ENCODE peak calls at places on chromosomes 12 and 14, in four cellular contexts. V, X, H and C are unnamed samples. For H3K36me3 and H3K4me1, the result is how much of the 10 kb centered on the place peaks cover.

GRCh38 chr14:86781111-86781510 is 1211.9 kb downstream of the GALC start:
- DNase-seq in V (no peak), X (no peak), H (no peak), C (no peak)

GRCh38 chr12:26402648-26403047 is 207.3 kb downstream of the SSPN start:
- DNase-seq in V (peak), X (peak), H (no peak), C (peak)

GRCh38 chr12:38771871-38772270 is 133.5 kb downstream of the CPNE8 start:
- DNase-seq in V (no peak), X (no peak), H (no peak), C (no peak)

GRCh38 chr12:56205445-56205844 is 16.2 kb upstream of the SMARCC2 start:
- DNase-seq in V (no peak), X (no peak), H (no peak), C (no peak)

GRCh38 chr12:15987696-15988095 is 76.6 kb downstream of the DERA start:
- DNase-seq in V (no peak), X (peak), H (no peak), C (no peak)

GRCh38 chr14:93984987-93985410 is 8.6 kb upstream of the ASB2 start:
- DNase-seq in V (no peak), X (peak), H (no peak), C (no peak)

GRCh38 chr12:104695453-104696148 is 238.9 kb downstream of the CHST11 start:
- DNase-seq in V (no peak), X (no peak), H (peak), C (no peak)

GRCh38 chr14:51086044-51086443 is 8.9 kb downstream of the TRIM9 start:
- DNase-seq in V (no peak), X (no peak), H (no peak), C (no peak)

GRCh38 chr12:117686911-117687377 is 281.8 kb downstream of the KSR2 start:
- DNase-seq in V (peak), X (peak), H (no peak), C (no peak)

DNA sequence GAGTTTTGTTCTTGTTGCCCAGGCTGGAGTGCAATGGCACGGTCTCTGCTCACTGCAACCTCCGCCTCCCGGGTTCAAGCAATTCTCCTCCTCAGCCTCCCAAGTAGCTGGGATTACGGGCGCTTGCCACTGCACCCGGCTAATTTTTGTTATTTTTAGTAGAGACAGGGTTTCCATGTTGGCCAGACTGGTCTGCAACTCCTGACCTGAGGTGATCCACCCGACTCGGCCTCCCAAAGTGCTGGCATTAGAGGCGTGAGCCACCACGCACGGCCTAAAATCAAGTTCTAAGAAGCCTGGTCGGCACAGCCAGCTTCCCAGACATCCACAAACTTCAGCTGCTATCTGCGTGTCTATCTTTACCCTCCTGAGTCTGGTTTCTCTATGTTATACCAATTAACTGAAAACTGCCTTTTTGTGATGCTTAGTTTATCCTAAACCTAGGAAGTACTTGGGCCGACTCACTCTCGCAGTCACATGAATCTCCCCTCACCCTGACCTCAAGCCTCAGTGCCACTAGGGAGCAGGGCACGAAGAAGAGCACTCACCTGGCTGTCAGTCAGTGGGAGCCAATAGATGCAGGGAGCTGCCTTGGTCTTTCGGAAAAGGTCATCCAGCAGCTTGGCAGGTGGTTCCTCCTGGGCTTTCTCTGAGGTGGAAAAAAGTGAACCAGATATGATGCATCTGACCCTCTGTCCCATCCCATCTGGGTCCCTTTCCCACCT is 3.4 kb upstream of the CDH24 start:
- DNase-seq in V (no peak), X (no peak), H (no peak), C (no peak)
- H3K36me3 ChIP-seq in V (under half), X (under half), H (half or more), C (under half)

GRCh38 chr12:92438641-92439396 is 264.0 kb upstream of the PLEKHG7 start:
- DNase-seq in V (no peak), X (no peak), H (no peak), C (no peak)
- H3K4me1 ChIP-seq in V (under half), X (under half), H (under half), C (under half)

GRCh38 chr12:25082628-25083027 is 112.3 kb downstream of the DNAI7 start:
- DNase-seq in V (no peak), X (no peak), H (no peak), C (no peak)

GRCh38 chr12:25089738-25090137 is 105.2 kb downstream of the DNAI7 start:
- DNase-seq in V (no peak), X (peak), H (no peak), C (no peak)

GRCh38 chr12:25084816-25085215 is 110.1 kb downstream of the DNAI7 start:
- DNase-seq in V (no peak), X (no peak), H (no peak), C (no peak)

GRCh38 chr12:25083211-25083610 is 111.7 kb downstream of the DNAI7 start:
- DNase-seq in V (no peak), X (no peak), H (no peak), C (no peak)

GRCh38 chr12:25087596-25087995 is 107.4 kb downstream of the DNAI7 start:
- DNase-seq in V (no peak), X (no peak), H (no peak), C (no peak)
- H3K36me3 ChIP-seq in V (under half), X (under half), H (under half), C (under half)

GRCh38 chr12:13200841-13201240 is 4.3 kb downstream of the EMP1 start:
- DNase-seq in V (no peak), X (no peak), H (no peak), C (no peak)
- H3K4me1 ChIP-seq in V (under half), X (under half), H (under half), C (under half)